ENCODE peak calls at places on chromosomes 12 and 14, in seven cellular contexts. I, U, D, A, B, O and F are unnamed samples.
A peak's percentile ranks its signal among the peaks of the same experiment; 100 is the strongest.

GRCh38 chr12:58943079-58943478 is 22.8 kb upstream of the LRIG3 start:
- DNase-seq in I (no peak), U (no peak), D (no peak), A (no peak), B (no peak), O (no peak), F (no peak)

GRCh38 chr12:131177599-131177998 is 223.9 kb downstream of the ADGRD1 start:
- DNase-seq in I (no peak), U (no peak), D (no peak), A (no peak), B (no peak), O (no peak), F (no peak)

GRCh38 chr12:67531051-67531450 is 117.5 kb upstream of the DYRK2 start:
- DNase-seq in I (no peak), U (no peak), D (no peak), A (no peak), B (no peak), O (no peak), F (no peak)

GRCh38 chr14:105294142-105294597 is 6.6 kb downstream of the BRF1 start:
- DNase-seq in I (peak; percentile 92), U (peak; percentile 50), D (peak; percentile 70), A (no peak), B (peak; percentile 83), O (no peak), F (peak; percentile 51)

GRCh38 chr12:92735131-92735721 is 32.4 kb downstream of the PLEKHG7 start:
- DNase-seq in I (no peak), U (peak; percentile 92), D (peak; percentile 98), A (peak; percentile 54), B (peak; percentile 27), O (no peak), F (peak; percentile 97)

GRCh38 chr12:123705935-123706334 is 6.2 kb upstream of the ATP6V0A2 start:
- DNase-seq in I (no peak), U (no peak), D (no peak), A (no peak), B (no peak), O (no peak), F (peak; percentile 7)

GRCh38 chr14:70045296-70045695 is 143.5 kb downstream of the SLC8A3 start:
- DNase-seq in I (no peak), U (no peak), D (no peak), A (no peak), B (no peak), O (no peak), F (no peak)

GRCh38 chr12:67726868-67727267 is 78.3 kb downstream of the DYRK2 start:
- DNase-seq in I (no peak), U (no peak), D (no peak), A (no peak), B (no peak), O (no peak), F (no peak)

GRCh38 chr12:87652026-87652425 is 377.2 kb downstream of the C12orf50 start:
- DNase-seq in I (no peak), U (no peak), D (no peak), A (no peak), B (no peak), O (no peak), F (no peak)

GRCh38 chr12:117100251-117100650 is 1.0 kb upstream of the TESC start:
- DNase-seq in I (no peak), U (peak; percentile 16), D (peak; percentile 26), A (no peak), B (no peak), O (peak; percentile 32), F (peak; percentile 25)

GRCh38 chr14:94480809-94481208 is 4.8 kb upstream of the SERPINA9 start:
- DNase-seq in I (no peak), U (no peak), D (no peak), A (no peak), B (no peak), O (no peak), F (no peak)

GRCh38 chr12:55671746-55672145 is 35.1 kb downstream of the OR10P1 start:
- DNase-seq in I (no peak), U (no peak), D (no peak), A (no peak), B (no peak), O (no peak), F (no peak)

GRCh38 chr12:116015525-116015924 is 262.0 kb downstream of the MED13L start:
- DNase-seq in I (no peak), U (peak; percentile 68), D (peak; percentile 77), A (no peak), B (no peak), O (no peak), F (peak; percentile 76)

GRCh38 chr14:95620659-95621059 is 65.6 kb upstream of the TCL1B start:
- DNase-seq in I (no peak), U (no peak), D (no peak), A (no peak), B (no peak), O (no peak), F (no peak)

GRCh38 chr12:93225094-93225493 is 152.6 kb upstream of the NUDT4 start:
- DNase-seq in I (no peak), U (no peak), D (no peak), A (no peak), B (no peak), O (no peak), F (no peak)

GRCh38 chr14:95294834-95295599 is 24.7 kb downstream of the CLMN start:
- DNase-seq in I (no peak), U (no peak), D (peak; percentile 48), A (no peak), B (no peak), O (no peak), F (peak; percentile 31)

GRCh38 chr12:27616356-27617150 is 79.7 kb upstream of the REP15 start:
- DNase-seq in I (no peak), U (no peak), D (peak; percentile 56), A (no peak), B (no peak), O (no peak), F (no peak)

GRCh38 chr12:1628671-1629337 is at the start of gene WNT5B:
- DNase-seq in I (no peak), U (no peak), D (no peak), A (no peak), B (no peak), O (no peak), F (no peak)

GRCh38 chr14:28677381-28677780 is 89.2 kb upstream of the FOXG1 start:
- DNase-seq in I (no peak), U (no peak), D (no peak), A (no peak), B (no peak), O (no peak), F (no peak)

GRCh38 chr12:64147011-64147671 is 75.0 kb downstream of the KICS2 start:
- DNase-seq in I (no peak), U (no peak), D (no peak), A (no peak), B (no peak), O (no peak), F (no peak)

GRCh38 chr12:62297321-62297720 is 37.1 kb downstream of the USP15 start:
- DNase-seq in I (no peak), U (no peak), D (no peak), A (no peak), B (no peak), O (no peak), F (no peak)

GRCh38 chr12:31005944-31006361 is 67.7 kb upstream of the DDX11 start:
- DNase-seq in I (no peak), U (peak; percentile 20), D (peak; percentile 65), A (no peak), B (no peak), O (peak; percentile 29), F (peak; percentile 17)

DNA sequence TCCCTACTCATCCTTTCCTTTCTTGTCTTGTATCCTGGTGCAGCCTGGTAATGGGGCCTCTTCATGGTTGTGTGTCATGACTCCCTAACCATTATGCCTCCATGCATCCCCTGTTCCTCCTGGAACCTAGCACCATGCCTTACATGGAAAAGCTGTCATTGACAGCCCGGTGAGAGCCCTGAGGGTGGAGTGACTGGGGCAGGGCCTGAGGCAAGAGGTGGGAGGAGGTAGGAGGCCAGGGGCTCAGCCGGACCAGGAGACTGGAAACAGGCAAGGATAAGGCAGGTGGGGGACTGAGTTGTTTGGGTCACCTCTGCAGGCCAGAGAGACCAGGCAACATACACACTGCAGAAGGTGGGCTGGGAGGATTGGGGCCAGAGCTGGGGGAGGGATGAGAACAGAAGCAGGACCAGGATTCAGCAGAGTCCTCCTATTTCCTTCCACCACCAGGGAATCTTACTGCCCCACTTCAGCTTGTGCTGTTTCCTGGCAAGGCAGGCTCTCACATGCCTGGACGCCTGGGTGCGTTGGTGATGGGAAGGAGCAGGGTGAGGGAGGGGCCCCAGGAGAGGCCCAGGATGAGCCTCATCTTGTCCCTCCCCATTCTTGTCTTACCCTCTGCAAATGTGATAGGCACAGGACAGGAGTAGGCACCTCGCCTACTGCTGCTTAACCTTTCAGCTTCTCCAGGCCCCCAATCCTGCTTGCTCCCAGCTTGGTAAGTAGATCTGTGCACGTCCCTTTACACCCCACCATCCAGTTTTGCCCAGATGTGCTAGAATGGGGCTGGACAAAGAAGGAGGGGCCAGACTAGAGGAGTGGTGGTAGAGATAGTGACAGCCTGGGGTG is at the start of gene LTB4R2:
- DNase-seq in I (no peak), U (no peak), D (no peak), A (no peak), B (no peak), O (no peak), F (no peak)
- H3K4me3 ChIP-seq in I (peak within 1 kb of the TSS; percentile 70), U (peak within 1 kb of the TSS; percentile 12), D (no peak within 1 kb of the TSS), A (peak within 1 kb of the TSS; percentile 20), B (peak within 1 kb of the TSS; percentile 58), O (peak within 1 kb of the TSS; percentile 44), F (no peak within 1 kb of the TSS)

GRCh38 chr12:5470221-5470620 is 38.3 kb downstream of the NTF3 start:
- DNase-seq in I (no peak), U (no peak), D (no peak), A (no peak), B (peak; percentile 9), O (no peak), F (no peak)

GRCh38 chr12:5467941-5468340 is 36.0 kb downstream of the NTF3 start:
- DNase-seq in I (no peak), U (peak; percentile 73), D (no peak), A (no peak), B (no peak), O (no peak), F (no peak)

GRCh38 chr12:5461966-5462365 is 30.1 kb downstream of the NTF3 start:
- DNase-seq in I (no peak), U (no peak), D (no peak), A (no peak), B (no peak), O (no peak), F (no peak)

GRCh38 chr12:5466521-5466960 is 34.6 kb downstream of the NTF3 start:
- DNase-seq in I (no peak), U (peak; percentile 42), D (no peak), A (no peak), B (no peak), O (no peak), F (no peak)
- TF ChIP-seq CTCF in I (no peak), U (no peak), D (no peak), A (no peak), B (no peak), O (no peak), F (no peak)

GRCh38 chr12:121038861-121039654 is at the start of gene OASL:
- DNase-seq in I (no peak), U (no peak), D (peak; percentile 79), A (no peak), B (peak; percentile 25), O (peak; percentile 72), F (peak; percentile 57)
- H3K4me3 ChIP-seq in I (peak within 1 kb of the TSS; percentile 71), U (no peak within 1 kb of the TSS), D (peak within 1 kb of the TSS; percentile 21), A (peak within 1 kb of the TSS; percentile 32), B (peak within 1 kb of the TSS; percentile 34), O (peak within 1 kb of the TSS; percentile 24), F (peak within 1 kb of the TSS; percentile 35)

GRCh38 chr14:33287204-33287603 is 348.5 kb downstream of the NPAS3 start:
- DNase-seq in I (no peak), U (no peak), D (no peak), A (no peak), B (no peak), O (no peak), F (no peak)
- TF ChIP-seq CTCF in I (no peak), U (no peak), D (no peak), A (no peak), B (no peak), O (no peak), F (no peak)